ENCODE peak calls at places on chromosome X, in nine cellular contexts. Q, K, Y, C, G, I, U, M and S are unnamed samples.

GRCh38 chrX:153649915-153650782 is 3.1 kb downstream of the DUSP9 start:
- DNase-seq in Q (no peak), K (no peak), Y (peak; percentile 59), C (no peak), G (no peak), I (peak; percentile 15), U (no peak), M (no peak), S (no peak)

GRCh38 chrX:7444967-7445366 is 297.0 kb upstream of the PUDP start:
- DNase-seq in Q (no peak), K (no peak), Y (no peak), C (no peak), G (no peak), I (no peak), U (no peak), M (no peak), S (no peak)

GRCh38 chrX:102840871-102841705 is 96.0 kb upstream of the RAB40AL start:
- DNase-seq in Q (no peak), K (no peak), Y (no peak), C (no peak), G (no peak), I (no peak), U (no peak), M (peak; percentile 69), S (no peak)

GRCh38 chrX:153381684-153382532 is 19.2 kb downstream of the PNMA6E start:
- DNase-seq in Q (peak; percentile 11), K (no peak), Y (no peak), C (no peak), G (peak; percentile 37), I (peak; percentile 66), U (peak; percentile 64), M (peak; percentile 7), S (no peak)

GRCh38 chrX:153614818-153615217 is 15.9 kb upstream of the CCNQ start:
- DNase-seq in Q (no peak), K (no peak), Y (no peak), C (no peak), G (no peak), I (no peak), U (no peak), M (no peak), S (no peak)

GRCh38 chrX:134472041-134472440 is 12.1 kb downstream of the HPRT1 start:
- DNase-seq in Q (no peak), K (no peak), Y (no peak), C (no peak), G (no peak), I (no peak), U (no peak), M (no peak), S (no peak)

GRCh38 chrX:37854148-37854547 is 6.8 kb upstream of the DYNLT3 start:
- DNase-seq in Q (no peak), K (no peak), Y (no peak), C (no peak), G (no peak), I (no peak), U (no peak), M (no peak), S (no peak)

GRCh38 chrX:57573754-57574153 is 18.1 kb upstream of the ZXDB start:
- DNase-seq in Q (peak; percentile 9), K (no peak), Y (no peak), C (no peak), G (peak; percentile 17), I (no peak), U (peak; percentile 31), M (peak; percentile 44), S (no peak)

GRCh38 chrX:38726596-38726995 is 74.7 kb upstream of the MID1IP1 start:
- DNase-seq in Q (no peak), K (no peak), Y (no peak), C (no peak), G (no peak), I (no peak), U (no peak), M (no peak), S (no peak)

GRCh38 chrX:69038188-69038587 is 127.1 kb downstream of the PJA1 start:
- DNase-seq in Q (no peak), K (no peak), Y (no peak), C (no peak), G (no peak), I (no peak), U (no peak), M (no peak), S (no peak)

GRCh38 chrX:9141496-9141895 is 107.6 kb upstream of the FAM9B start:
- DNase-seq in Q (no peak), K (no peak), Y (no peak), C (no peak), G (no peak), I (no peak), U (no peak), M (no peak), S (no peak)

GRCh38 chrX:117835034-117835433 is 281.6 kb downstream of the KLHL13 start:
- DNase-seq in Q (peak; percentile 4), K (no peak), Y (peak; percentile 26), C (no peak), G (no peak), I (no peak), U (no peak), M (peak; percentile 3), S (no peak)

GRCh38 chrX:103503853-103504207 is 15.5 kb downstream of the RAB40A start:
- DNase-seq in Q (no peak), K (no peak), Y (no peak), C (no peak), G (no peak), I (no peak), U (no peak), M (no peak), S (no peak)

GRCh38 chrX:149074429-149074828 is 430.7 kb downstream of the IDS start:
- DNase-seq in Q (no peak), K (no peak), Y (no peak), C (no peak), G (no peak), I (no peak), U (peak; percentile 0), M (peak; percentile 0), S (no peak)

GRCh38 chrX:129706395-129707072 is 32.2 kb upstream of the XPNPEP2 start:
- DNase-seq in Q (no peak), K (no peak), Y (no peak), C (no peak), G (peak; percentile 2), I (no peak), U (no peak), M (no peak), S (no peak)

GRCh38 chrX:20267924-20268701 is 1.4 kb upstream of the RPS6KA3 start:
- DNase-seq in Q (peak; percentile 21), K (no peak), Y (peak; percentile 81), C (peak; percentile 74), G (no peak), I (peak; percentile 33), U (no peak), M (peak; percentile 70), S (peak; percentile 47)

GRCh38 chrX:68732906-68733493 is 85.5 kb downstream of the STARD8 start:
- DNase-seq in Q (peak; percentile 76), K (peak; percentile 14), Y (peak; percentile 81), C (peak; percentile 82), G (peak; percentile 78), I (peak; percentile 60), U (peak; percentile 44), M (peak; percentile 73), S (peak; percentile 55)

GRCh38 chrX:74133156-74133796 is 170.7 kb upstream of the ZCCHC13 start:
- DNase-seq in Q (peak; percentile 4), K (no peak), Y (no peak), C (no peak), G (peak; percentile 30), I (no peak), U (peak; percentile 62), M (peak; percentile 81), S (no peak)

DNA sequence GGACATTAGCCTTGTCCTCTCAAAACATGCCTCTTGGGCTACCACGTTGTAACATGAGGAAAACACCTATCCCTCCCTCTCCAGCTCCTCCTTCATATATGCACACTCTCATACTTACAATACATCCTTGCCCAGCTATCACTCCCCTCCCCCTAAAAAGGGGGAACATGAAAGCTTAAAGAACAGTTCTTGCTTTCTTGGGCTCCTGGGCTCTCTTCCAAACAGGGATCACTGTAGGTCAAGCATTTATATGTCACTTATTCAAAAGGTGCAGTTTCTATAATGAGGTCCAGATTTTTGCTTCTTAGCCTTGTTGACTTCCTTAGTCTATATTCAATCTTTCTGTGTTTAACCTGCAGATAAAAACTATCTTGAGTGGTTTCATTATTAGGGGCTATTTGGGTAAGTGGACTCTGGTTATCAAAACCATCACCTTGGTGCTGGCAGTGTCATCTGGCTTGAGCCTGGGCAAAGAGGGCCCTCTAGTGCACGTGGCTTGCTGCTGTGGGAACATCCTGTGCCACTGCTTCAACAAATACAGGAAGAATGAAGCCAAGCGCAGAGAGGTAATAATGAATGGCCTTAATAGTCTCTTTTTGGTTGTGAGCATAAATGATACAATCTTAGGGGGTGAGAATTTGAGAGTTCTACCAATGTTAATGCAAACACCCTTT is 119.4 kb downstream of the AKAP4 start:
- DNase-seq in Q (peak; percentile 23), K (no peak), Y (peak; percentile 71), C (peak; percentile 69), G (peak; percentile 54), I (peak; percentile 22), U (no peak), M (peak; percentile 43), S (no peak)
- TF ChIP-seq CTCF in Q (no peak), K (no peak), Y (peak; percentile 49), C (peak; percentile 31), G (no peak), I (peak; percentile 61), U (peak; percentile 30), M (peak; percentile 80), S (no peak)

GRCh38 chrX:42680651-42681050 is 97.3 kb downstream of the PPP1R2C start:
- DNase-seq in Q (peak; percentile 3), K (no peak), Y (no peak), C (no peak), G (no peak), I (no peak), U (peak; percentile 27), M (peak; percentile 39), S (no peak)
- TF ChIP-seq CTCF in Q (no peak), K (no peak), Y (no peak), C (no peak), G (no peak), I (no peak), U (peak; percentile 26), M (no peak), S (no peak)

DNA sequence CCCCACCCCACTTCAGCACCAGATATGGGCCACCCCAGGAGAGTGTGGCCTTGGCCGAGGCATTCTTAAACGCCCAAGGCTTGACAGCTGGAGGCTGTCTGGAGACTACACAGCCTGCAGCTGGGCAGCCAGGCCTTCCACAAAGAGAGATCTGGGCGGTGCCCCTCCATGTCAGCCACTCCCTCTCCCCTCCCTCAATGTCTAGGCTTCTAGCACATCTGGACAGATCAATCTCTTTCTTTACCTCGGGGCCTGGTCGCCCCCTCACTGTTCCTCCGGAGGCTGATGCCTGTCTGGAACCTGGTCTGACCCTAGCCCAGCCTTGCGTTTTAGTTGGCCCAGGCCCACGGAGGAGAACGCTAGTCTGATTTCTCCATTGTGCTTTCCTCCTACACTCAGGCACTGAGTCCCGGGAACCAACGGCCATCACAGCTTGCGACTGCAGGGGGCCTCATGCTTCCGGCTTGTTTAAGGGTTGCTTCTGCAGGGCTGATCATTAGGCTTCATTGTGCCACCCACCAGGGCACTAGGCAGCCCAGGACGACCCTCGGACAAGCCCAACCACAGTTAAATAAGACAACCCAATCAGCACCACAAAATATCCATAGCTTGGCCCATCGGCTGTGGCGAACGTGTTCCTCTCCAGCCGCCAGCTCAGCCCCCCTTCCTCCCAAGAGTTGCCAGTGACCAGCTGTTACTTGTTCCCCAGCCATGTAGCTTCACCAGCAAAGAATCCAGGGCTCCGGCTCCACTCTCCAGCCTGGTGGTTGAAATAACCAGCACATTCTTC is 200.6 kb downstream of the BCOR start:
- DNase-seq in Q (peak; percentile 4), K (no peak), Y (no peak), C (no peak), G (peak; percentile 25), I (no peak), U (no peak), M (peak; percentile 65), S (no peak)
- TF ChIP-seq CTCF in Q (no peak), K (no peak), Y (no peak), C (peak; percentile 8), G (no peak), I (no peak), U (no peak), M (peak; percentile 5), S (no peak)

GRCh38 chrX:139862208-139862607 is 70.6 kb downstream of the ATP11C start:
- DNase-seq in Q (no peak), K (no peak), Y (no peak), C (no peak), G (no peak), I (no peak), U (no peak), M (no peak), S (no peak)
- TF ChIP-seq CTCF in Q (no peak), K (no peak), Y (no peak), C (no peak), G (no peak), I (peak; percentile 8), U (peak; percentile 44), M (peak; percentile 46), S (no peak)